ENCODE peak calls at places on chromosome 14, in four cellular contexts. N is heart left ventricle, B is fibroblast of villous mesenchyme, T is anterior cingulate cortex. R is an unnamed sample.
A peak's percentile ranks its signal among the peaks of the same experiment; 100 is the strongest.

GRCh38 chr14:104903990-104904389 is 20.7 kb upstream of the PLD4 start:
- DNase-seq in N (no peak), B (no peak), T (no peak), R (no peak)

GRCh38 chr14:34368971-34369665 is 92.9 kb downstream of the SPTSSA start:
- DNase-seq in N (no peak), B (no peak), T (no peak), R (no peak)

GRCh38 chr14:61434315-61434714 is 112.9 kb downstream of the PRKCH start:
- DNase-seq in N (no peak), B (no peak), T (no peak), R (no peak)

GRCh38 chr14:22658951-22659350 is 14.8 kb upstream of the OR6J1 start:
- DNase-seq in N (no peak), B (no peak), T (no peak), R (no peak)

GRCh38 chr14:101711041-101711861 is 50.3 kb upstream of the PPP2R5C start:
- DNase-seq in N (no peak), B (no peak), T (no peak), R (no peak)

GRCh38 chr14:104369208-104369607 is 210.4 kb upstream of the C14orf180 start:
- DNase-seq in N (no peak), B (no peak), T (no peak), R (no peak)

GRCh38 chr14:75896341-75896740 is 85.5 kb downstream of the TGFB3 start:
- DNase-seq in N (no peak), B (no peak), T (no peak), R (no peak)

GRCh38 chr14:104665663-104666522 is 23.5 kb upstream of the INF2 start:
- DNase-seq in N (no peak), B (no peak), T (peak; percentile 78), R (no peak)

GRCh38 chr14:102986810-102987579 is 64.5 kb downstream of the AMN start:
- DNase-seq in N (no peak), B (peak; percentile 79), T (no peak), R (no peak)